ENCODE peak calls at places on chromosomes 7 and 10, in eight cellular contexts. M, W, X, Z, B, F, T and V are unnamed samples.

GRCh38 chr10:124229516-124230051 is 136.2 kb upstream of the CHST15 start:
- DNase-seq in M (no peak), W (no peak), X (no peak), Z (no peak), B (no peak), F (no peak), T (no peak), V (no peak)

GRCh38 chr10:27223964-27224363 is 16.6 kb downstream of the ACBD5 start:
- DNase-seq in M (no peak), W (no peak), X (no peak), Z (peak), B (no peak), F (no peak), T (no peak), V (peak)

GRCh38 chr10:113520606-113521481 is 32.0 kb upstream of the HABP2 start:
- DNase-seq in M (peak), W (peak), X (peak), Z (peak), B (no peak), F (peak), T (peak), V (peak)

GRCh38 chr7:131326576-131326975 is 1.1 kb upstream of the MKLN1 start:
- DNase-seq in M (no peak), W (no peak), X (no peak), Z (no peak), B (no peak), F (no peak), T (no peak), V (no peak)

GRCh38 chr10:101287922-101288638 is 58.8 kb upstream of the LBX1 start:
- DNase-seq in M (no peak), W (peak), X (no peak), Z (no peak), B (no peak), F (no peak), T (no peak), V (no peak)

GRCh38 chr7:139648941-139649425 is 125.5 kb downstream of the CLEC2L start:
- DNase-seq in M (no peak), W (no peak), X (peak), Z (no peak), B (peak), F (peak), T (no peak), V (no peak)

GRCh38 chr10:71213761-71214440 is 1.5 kb downstream of the UNC5B start:
- DNase-seq in M (no peak), W (no peak), X (no peak), Z (no peak), B (no peak), F (peak), T (peak), V (peak)

GRCh38 chr10:104011904-104012303 is 45.0 kb downstream of the SLK start:
- DNase-seq in M (no peak), W (no peak), X (no peak), Z (no peak), B (no peak), F (no peak), T (no peak), V (no peak)

GRCh38 chr10:48625013-48625412 is 20.1 kb upstream of the ARHGAP22 start:
- DNase-seq in M (no peak), W (no peak), X (no peak), Z (no peak), B (no peak), F (no peak), T (no peak), V (peak)

GRCh38 chr10:74332398-74332797 is 181.4 kb downstream of the ADK start:
- DNase-seq in M (no peak), W (no peak), X (no peak), Z (no peak), B (no peak), F (no peak), T (no peak), V (peak)

GRCh38 chr7:29424984-29425309 is 138.7 kb upstream of the PRR15 start:
- DNase-seq in M (no peak), W (no peak), X (no peak), Z (no peak), B (no peak), F (no peak), T (no peak), V (no peak)

GRCh38 chr10:33963656-33964175 is 629.2 kb upstream of the NRP1 start:
- DNase-seq in M (no peak), W (no peak), X (no peak), Z (no peak), B (no peak), F (no peak), T (no peak), V (no peak)

GRCh38 chr7:117124585-117125220 is 171.4 kb downstream of the ST7 start:
- DNase-seq in M (no peak), W (peak), X (peak), Z (peak), B (peak), F (peak), T (peak), V (peak)

GRCh38 chr10:74081192-74081803 is 69.3 kb downstream of the AP3M1 start:
- DNase-seq in M (peak), W (no peak), X (no peak), Z (peak), B (no peak), F (peak), T (no peak), V (peak)

GRCh38 chr10:32321016-32321631 is 25.8 kb downstream of the EPC1 start:
- DNase-seq in M (no peak), W (no peak), X (no peak), Z (no peak), B (no peak), F (no peak), T (no peak), V (no peak)

GRCh38 chr7:90111-91063 is 102.0 kb upstream of the FAM20C start:
- DNase-seq in M (no peak), W (no peak), X (no peak), Z (no peak), B (no peak), F (no peak), T (no peak), V (peak)

GRCh38 chr10:8048281-8049008 is 6.0 kb upstream of the GATA3 start:
- DNase-seq in M (no peak), W (no peak), X (no peak), Z (no peak), B (no peak), F (peak), T (no peak), V (no peak)

GRCh38 chr7:84245831-84246230 is 51.2 kb upstream of the SEMA3A start:
- DNase-seq in M (no peak), W (no peak), X (no peak), Z (no peak), B (no peak), F (no peak), T (no peak), V (no peak)

GRCh38 chr10:111209666-111210065 is 132.8 kb downstream of the ADRA2A start:
- DNase-seq in M (no peak), W (no peak), X (no peak), Z (no peak), B (no peak), F (no peak), T (no peak), V (peak)

GRCh38 chr7:52749880-52750279 is 285.6 kb upstream of the POM121L12 start:
- DNase-seq in M (no peak), W (no peak), X (no peak), Z (no peak), B (no peak), F (no peak), T (no peak), V (no peak)

GRCh38 chr7:28672397-28672797 is 260.1 kb downstream of the CREB5 start:
- DNase-seq in M (no peak), W (no peak), X (no peak), Z (no peak), B (no peak), F (no peak), T (no peak), V (no peak)

GRCh38 chr7:99132922-99133321 is 11.0 kb downstream of the SMURF1 start:
- DNase-seq in M (no peak), W (no peak), X (no peak), Z (no peak), B (no peak), F (no peak), T (no peak), V (no peak)

GRCh38 chr7:35680403-35681013 is 14.4 kb downstream of the HERPUD2 start:
- DNase-seq in M (no peak), W (no peak), X (no peak), Z (no peak), B (no peak), F (no peak), T (no peak), V (peak)

GRCh38 chr7:43071604-43072003 is 40.8 kb upstream of the HECW1 start:
- DNase-seq in M (no peak), W (no peak), X (no peak), Z (no peak), B (no peak), F (no peak), T (no peak), V (no peak)

GRCh38 chr10:71812016-71812912 is 38.8 kb downstream of the PSAP start:
- DNase-seq in M (peak), W (peak), X (peak), Z (peak), B (peak), F (peak), T (peak), V (peak)

GRCh38 chr7:129493555-129493954 is 8.8 kb upstream of the SMKR1 start:
- DNase-seq in M (no peak), W (no peak), X (no peak), Z (no peak), B (no peak), F (no peak), T (no peak), V (no peak)

GRCh38 chr10:65419629-65420028 is 1506.2 kb upstream of the LRRTM3 start:
- DNase-seq in M (no peak), W (no peak), X (no peak), Z (no peak), B (no peak), F (no peak), T (no peak), V (no peak)

GRCh38 chr10:118939216-118940007 is 90.1 kb upstream of the NANOS1 start:
- DNase-seq in M (no peak), W (no peak), X (no peak), Z (no peak), B (no peak), F (no peak), T (no peak), V (no peak)

GRCh38 chr10:45625879-45626278 is 46.7 kb downstream of the ZFAND4 start:
- DNase-seq in M (no peak), W (no peak), X (no peak), Z (no peak), B (no peak), F (no peak), T (no peak), V (no peak)

GRCh38 chr7:124084024-124084423 is 51.2 kb upstream of the TMEM229A start:
- DNase-seq in M (no peak), W (no peak), X (no peak), Z (no peak), B (no peak), F (no peak), T (no peak), V (no peak)

GRCh38 chr7:4727914-4728705 is 46.0 kb downstream of the FOXK1 start:
- DNase-seq in M (no peak), W (no peak), X (no peak), Z (no peak), B (no peak), F (no peak), T (no peak), V (no peak)